ENCODE peak calls at places on chromosomes 5 and 9, in four cellular contexts. One of them, this sample, is unnamed.

GRCh38 chr9:120655005-120655622 is 59.2 kb downstream of the MEGF9 start:
- DNase-seq in mammary epithelial cell: peak
- DNase-seq in kidney: no peak
- DNase-seq in WERI-Rb-1: no peak
- DNase-seq in this sample: peak

GRCh38 chr5:145554399-145554798 is 280.7 kb downstream of the PRELID2 start:
- DNase-seq in WERI-Rb-1: no peak
- DNase-seq in kidney: no peak
- DNase-seq in mammary epithelial cell: peak
- DNase-seq in this sample: no peak

GRCh38 chr5:26610581-26610980 is 427.8 kb downstream of the CDH9 start:
- DNase-seq in mammary epithelial cell: no peak
- DNase-seq in WERI-Rb-1: no peak
- DNase-seq in kidney: no peak
- DNase-seq in this sample: no peak

GRCh38 chr5:40784027-40784653 is 14.0 kb downstream of the PRKAA1 start:
- DNase-seq in WERI-Rb-1: no peak
- DNase-seq in mammary epithelial cell: no peak
- DNase-seq in kidney: no peak
- DNase-seq in this sample: no peak

GRCh38 chr9:6999788-7000187 is 242.0 kb downstream of the KDM4C start:
- DNase-seq in WERI-Rb-1: no peak
- DNase-seq in kidney: no peak
- DNase-seq in mammary epithelial cell: no peak
- DNase-seq in this sample: no peak

GRCh38 chr5:120405291-120405864 is 58.7 kb upstream of the PRR16 start:
- DNase-seq in kidney: no peak
- DNase-seq in WERI-Rb-1: no peak
- DNase-seq in mammary epithelial cell: peak
- DNase-seq in this sample: no peak

GRCh38 chr5:77146896-77147295 is 59.8 kb upstream of the ZBED3 start:
- DNase-seq in kidney: no peak
- DNase-seq in WERI-Rb-1: no peak
- DNase-seq in mammary epithelial cell: no peak
- DNase-seq in this sample: no peak

GRCh38 chr9:95076696-95077052 is 240.8 kb downstream of the FANCC start:
- DNase-seq in WERI-Rb-1: no peak
- DNase-seq in mammary epithelial cell: no peak
- DNase-seq in kidney: no peak
- DNase-seq in this sample: no peak

GRCh38 chr5:156169495-156169894 is 157.5 kb upstream of the SGCD start:
- DNase-seq in kidney: no peak
- DNase-seq in mammary epithelial cell: no peak
- DNase-seq in WERI-Rb-1: no peak
- DNase-seq in this sample: no peak

GRCh38 chr5:101174981-101175380 is 271.9 kb upstream of the ST8SIA4 start:
- DNase-seq in mammary epithelial cell: no peak
- DNase-seq in WERI-Rb-1: no peak
- DNase-seq in kidney: no peak
- DNase-seq in this sample: no peak

GRCh38 chr5:181259974-181260719 is 796 bp downstream of the TRIM52 start:
- DNase-seq in kidney: no peak
- DNase-seq in WERI-Rb-1: no peak
- DNase-seq in mammary epithelial cell: peak
- DNase-seq in this sample: no peak

GRCh38 chr5:110956280-110956912 is 115.1 kb upstream of the TSLP start:
- DNase-seq in WERI-Rb-1: no peak
- DNase-seq in mammary epithelial cell: no peak
- DNase-seq in kidney: no peak
- DNase-seq in this sample: no peak

GRCh38 chr5:131693894-131694293 is 58.9 kb upstream of the RAPGEF6 start:
- DNase-seq in mammary epithelial cell: no peak
- DNase-seq in kidney: no peak
- DNase-seq in WERI-Rb-1: no peak
- DNase-seq in this sample: no peak

GRCh38 chr5:160436017-160436416 is 14.4 kb downstream of the PTTG1 start:
- DNase-seq in mammary epithelial cell: no peak
- DNase-seq in WERI-Rb-1: no peak
- DNase-seq in kidney: no peak
- DNase-seq in this sample: no peak

GRCh38 chr5:160427607-160428006 is 6.0 kb downstream of the PTTG1 start:
- DNase-seq in kidney: no peak
- DNase-seq in WERI-Rb-1: no peak
- DNase-seq in mammary epithelial cell: no peak
- DNase-seq in this sample: no peak

GRCh38 chr5:160432815-160433214 is 11.2 kb downstream of the PTTG1 start:
- DNase-seq in mammary epithelial cell: no peak
- DNase-seq in kidney: no peak
- DNase-seq in WERI-Rb-1: no peak
- DNase-seq in this sample: no peak

GRCh38 chr5:160434022-160434531 is 12.4 kb downstream of the PTTG1 start:
- DNase-seq in mammary epithelial cell: peak
- DNase-seq in kidney: peak
- DNase-seq in WERI-Rb-1: peak
- DNase-seq in this sample: peak

GRCh38 chr5:160432188-160432587 is 10.5 kb downstream of the PTTG1 start:
- DNase-seq in kidney: no peak
- DNase-seq in mammary epithelial cell: no peak
- DNase-seq in WERI-Rb-1: no peak
- DNase-seq in this sample: no peak
- H3K27ac ChIP-seq in kidney: no peak
- H3K27ac ChIP-seq in mammary epithelial cell: no peak
- H3K27ac ChIP-seq in WERI-Rb-1: no peak
- H3K27ac ChIP-seq in this sample: no peak

GRCh38 chr5:14407051-14407450 is 174.5 kb upstream of the OTULINL start:
- DNase-seq in WERI-Rb-1: no peak
- DNase-seq in mammary epithelial cell: no peak
- DNase-seq in kidney: no peak
- DNase-seq in this sample: no peak
- H3K27ac ChIP-seq in WERI-Rb-1: no peak
- H3K27ac ChIP-seq in mammary epithelial cell: peak
- H3K27ac ChIP-seq in kidney: peak
- H3K27ac ChIP-seq in this sample: peak

GRCh38 chr5:150153483-150153882 is 2.2 kb downstream of the PDGFRB start:
- DNase-seq in WERI-Rb-1: no peak
- DNase-seq in mammary epithelial cell: no peak
- DNase-seq in kidney: no peak
- DNase-seq in this sample: no peak

GRCh38 chr5:150153957-150154617 is 1.6 kb downstream of the PDGFRB start:
- DNase-seq in kidney: no peak
- DNase-seq in mammary epithelial cell: no peak
- DNase-seq in WERI-Rb-1: no peak
- DNase-seq in this sample: no peak

GRCh38 chr5:150154618-150155134 is 969 bp downstream of the PDGFRB start:
- DNase-seq in kidney: no peak
- DNase-seq in mammary epithelial cell: no peak
- DNase-seq in WERI-Rb-1: no peak
- DNase-seq in this sample: no peak

GRCh38 chr5:150155258-150156032 is at the start of gene PDGFRB:
- DNase-seq in kidney: peak
- DNase-seq in mammary epithelial cell: no peak
- DNase-seq in WERI-Rb-1: no peak
- DNase-seq in this sample: no peak

DNA sequence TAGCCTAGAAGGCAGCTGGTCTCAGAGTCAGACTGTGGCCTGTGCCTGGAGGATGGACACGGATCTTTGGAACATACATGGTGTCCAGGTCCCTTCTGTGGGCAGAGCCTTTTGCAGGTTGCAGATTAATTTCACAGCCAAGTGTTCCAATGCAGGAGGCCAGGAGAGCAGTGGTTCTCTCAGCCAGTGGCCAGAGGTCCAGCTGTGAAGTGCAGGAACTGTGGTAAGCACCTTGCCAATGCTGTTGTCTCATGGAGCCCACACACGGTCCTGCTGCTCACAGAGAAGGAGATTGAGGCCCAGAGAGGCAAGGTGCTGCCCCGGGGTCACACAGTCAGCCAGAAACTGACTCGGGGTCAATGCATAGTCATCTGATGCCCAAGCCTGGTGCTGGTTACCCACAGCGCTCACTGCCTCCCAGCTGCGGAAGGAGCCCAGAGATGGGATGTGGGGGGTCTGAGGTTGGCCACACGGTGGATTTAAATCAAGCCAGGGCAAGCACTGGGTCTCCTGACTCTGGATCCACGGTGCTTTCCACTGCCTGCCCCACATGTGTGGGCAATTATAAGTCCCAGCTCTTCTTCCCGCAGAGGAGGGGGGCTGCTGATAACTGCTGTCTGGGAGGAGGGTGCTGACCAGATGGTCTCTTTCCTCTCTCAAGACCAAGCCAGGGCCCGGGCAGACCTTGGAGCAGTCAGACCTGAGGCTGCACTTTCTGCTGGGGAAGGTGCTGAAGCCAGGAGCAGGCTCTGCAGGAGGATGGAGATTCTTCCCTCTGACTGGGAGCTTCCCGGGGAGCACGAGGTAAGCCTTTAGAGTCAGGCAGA is 2.8 kb downstream of the PDGFRB start:
- DNase-seq in WERI-Rb-1: peak
- DNase-seq in mammary epithelial cell: no peak
- DNase-seq in kidney: no peak
- DNase-seq in this sample: no peak
- H3K27ac ChIP-seq in WERI-Rb-1: no peak
- H3K27ac ChIP-seq in mammary epithelial cell: no peak
- H3K27ac ChIP-seq in kidney: no peak
- H3K27ac ChIP-seq in this sample: no peak

GRCh38 chr5:93219641-93220145 is 361.3 kb downstream of the NR2F1-AS1 start:
- DNase-seq in kidney: no peak
- DNase-seq in WERI-Rb-1: no peak
- DNase-seq in mammary epithelial cell: no peak
- DNase-seq in this sample: no peak

GRCh38 chr5:93226202-93226735 is 354.8 kb downstream of the NR2F1-AS1 start:
- DNase-seq in WERI-Rb-1: no peak
- DNase-seq in mammary epithelial cell: no peak
- DNase-seq in kidney: no peak
- DNase-seq in this sample: no peak

GRCh38 chr5:93225748-93226147 is 355.3 kb downstream of the NR2F1-AS1 start:
- DNase-seq in kidney: no peak
- DNase-seq in WERI-Rb-1: no peak
- DNase-seq in mammary epithelial cell: no peak
- DNase-seq in this sample: no peak

GRCh38 chr5:93221773-93222172 is 359.2 kb downstream of the NR2F1-AS1 start:
- DNase-seq in kidney: no peak
- DNase-seq in mammary epithelial cell: no peak
- DNase-seq in WERI-Rb-1: no peak
- DNase-seq in this sample: no peak

GRCh38 chr5:93224624-93225023 is 356.4 kb downstream of the NR2F1-AS1 start:
- DNase-seq in WERI-Rb-1: no peak
- DNase-seq in kidney: no peak
- DNase-seq in mammary epithelial cell: no peak
- DNase-seq in this sample: no peak
- H3K27ac ChIP-seq in WERI-Rb-1: no peak
- H3K27ac ChIP-seq in kidney: no peak
- H3K27ac ChIP-seq in mammary epithelial cell: no peak
- H3K27ac ChIP-seq in this sample: no peak

DNA sequence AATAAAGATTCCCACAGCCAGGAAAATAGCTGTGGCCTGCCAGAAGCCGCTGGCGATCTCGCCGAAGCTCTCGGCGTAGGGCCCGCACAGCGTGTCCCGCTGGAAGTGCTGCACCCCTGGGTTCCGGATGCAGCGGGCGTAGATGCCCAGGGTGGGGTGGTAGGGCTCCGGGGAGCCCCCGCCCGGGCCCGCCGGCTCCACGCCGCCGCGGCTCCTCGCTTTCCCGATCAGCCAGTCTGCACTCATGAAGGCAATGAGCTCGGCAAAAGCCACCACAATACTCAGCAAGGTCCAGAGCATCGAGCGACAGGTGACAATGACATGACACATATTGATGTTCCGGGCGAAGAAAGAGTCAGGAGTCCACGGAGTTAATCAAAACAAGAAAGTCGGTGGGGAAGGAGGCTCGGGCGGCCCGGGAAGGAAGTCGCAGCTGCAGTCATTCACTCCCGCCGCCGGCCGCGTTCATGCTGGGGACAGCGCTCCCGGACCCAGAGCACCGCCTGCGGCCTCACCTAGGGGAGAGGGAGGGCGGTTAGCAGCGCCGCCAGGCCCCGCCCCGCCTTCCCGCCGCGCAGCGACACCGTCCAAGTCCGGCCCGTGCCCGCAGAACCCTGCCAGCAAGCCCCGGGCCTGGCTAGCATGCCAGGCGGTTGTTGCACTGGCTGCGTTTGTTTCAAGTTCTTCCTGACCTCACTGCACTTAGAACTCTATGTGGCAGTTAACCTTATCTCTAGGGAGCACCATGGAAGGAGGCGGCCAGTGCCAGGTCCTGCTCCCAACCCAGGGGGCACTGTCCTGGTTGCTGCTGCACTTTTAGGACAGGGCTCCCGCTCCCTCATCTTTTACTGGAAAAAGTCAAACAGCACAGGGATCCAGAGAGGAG is 138.4 kb downstream of the LHFPL2 start:
- DNase-seq in WERI-Rb-1: no peak
- DNase-seq in kidney: peak
- DNase-seq in mammary epithelial cell: peak
- DNase-seq in this sample: no peak
- H3K27ac ChIP-seq in WERI-Rb-1: no peak
- H3K27ac ChIP-seq in kidney: peak
- H3K27ac ChIP-seq in mammary epithelial cell: no peak
- H3K27ac ChIP-seq in this sample: no peak

This sample was measured in epithelial cell of prostate.